ENCODE peak calls at places on chromosomes 1 and 21, in five cellular contexts. T, U, B, W and H are unnamed samples.

GRCh38 chr1:224755586-224755985 is 139.5 kb downstream of the CNIH3 start:
- DNase-seq in U (no peak), B (no peak), T (no peak), W (no peak), H (no peak)

GRCh38 chr1:245213066-245213465 is 58.3 kb downstream of the KIF26B start:
- DNase-seq in U (no peak), T (no peak), B (no peak), W (no peak), H (no peak)

GRCh38 chr1:24888971-24889670 is 41.0 kb downstream of the RUNX3 start:
- DNase-seq in T (peak), B (peak), W (no peak), U (peak), H (no peak)

GRCh38 chr1:27940297-27940696 is 5.5 kb downstream of the SMPDL3B start:
- DNase-seq in T (no peak), U (no peak), B (no peak), W (peak), H (no peak)

GRCh38 chr1:238242156-238242555 is 351.4 kb upstream of the ZP4 start:
- DNase-seq in B (no peak), W (no peak), U (no peak), T (no peak), H (no peak)

GRCh38 chr1:53462769-53463501 is 3.7 kb downstream of the DMRTB1 start:
- DNase-seq in W (no peak), U (no peak), T (no peak), B (no peak), H (no peak)

GRCh38 chr1:14578156-14578555 is 20.3 kb upstream of the KAZN start:
- DNase-seq in W (no peak), U (no peak), B (no peak), T (no peak), H (no peak)

GRCh38 chr1:11320153-11320936 is 47.3 kb downstream of the UBIAD1 start:
- DNase-seq in B (no peak), T (no peak), W (peak), U (no peak), H (no peak)

GRCh38 chr1:209704584-209704983 is at the start of gene HSD11B1:
- DNase-seq in U (no peak), B (peak), W (no peak), T (peak), H (peak)

GRCh38 chr1:87916965-87917364 is 588.3 kb downstream of the LMO4 start:
- DNase-seq in T (peak), U (no peak), B (no peak), W (no peak), H (no peak)

GRCh38 chr1:26548841-26549240 is 19.3 kb downstream of the RPS6KA1 start:
- DNase-seq in U (peak), B (no peak), T (no peak), W (no peak), H (no peak)

GRCh38 chr21:16644690-16645089 is 868.2 kb upstream of the CXADR start:
- DNase-seq in T (peak), U (no peak), W (no peak), B (peak), H (no peak)

GRCh38 chr1:204216236-204216635 is 2.4 kb upstream of the GOLT1A start:
- DNase-seq in T (no peak), U (peak), B (no peak), W (no peak), H (no peak)

GRCh38 chr21:35646606-35647005 is 413.7 kb downstream of the SETD4 start:
- DNase-seq in W (no peak), T (no peak), U (no peak), B (no peak), H (no peak)

GRCh38 chr21:45993210-45994085 is 11.9 kb downstream of the COL6A1 start:
- DNase-seq in W (no peak), B (no peak), U (no peak), T (no peak), H (no peak)

GRCh38 chr1:89546082-89546889 is 21.7 kb downstream of the LRRC8B start:
- DNase-seq in U (no peak), B (no peak), T (peak), W (no peak), H (peak)

GRCh38 chr1:228478326-228478725 is 8.9 kb upstream of the RNF187 start:
- DNase-seq in W (no peak), T (no peak), B (no peak), U (no peak), H (no peak)

GRCh38 chr1:42085596-42085995 is 67.6 kb upstream of the GUCA2B start:
- DNase-seq in W (no peak), T (peak), B (no peak), U (no peak), H (no peak)

GRCh38 chr1:43639990-43640794 is 9.8 kb upstream of the KDM4A start:
- DNase-seq in B (no peak), U (no peak), W (no peak), T (no peak), H (no peak)

GRCh38 chr1:93608188-93609109 is 73.2 kb downstream of the BCAR3 start:
- DNase-seq in U (no peak), W (no peak), B (no peak), T (peak), H (no peak)

GRCh38 chr1:229507951-229508822 is at the start of gene NUP133:
- DNase-seq in U (peak), T (peak), W (peak), B (peak), H (peak)

GRCh38 chr21:36478941-36479340 is 981 bp downstream of the CLDN14 start:
- DNase-seq in B (no peak), U (no peak), T (peak), W (no peak), H (no peak)

GRCh38 chr1:184493987-184494388 is 107.2 kb downstream of the C1orf21 start:
- DNase-seq in U (no peak), B (no peak), W (no peak), T (no peak), H (no peak)

GRCh38 chr1:205476648-205477047 is 20.8 kb upstream of the BLACAT1 start:
- DNase-seq in B (no peak), W (no peak), U (no peak), T (no peak), H (no peak)

GRCh38 chr1:99328171-99328570 is 63.9 kb downstream of the PLPPR4 start:
- DNase-seq in T (no peak), U (no peak), W (no peak), B (no peak), H (no peak)

GRCh38 chr1:154719586-154720327 is 111.8 kb upstream of the ADAR start:
- DNase-seq in B (no peak), W (no peak), U (no peak), T (no peak), H (no peak)

GRCh38 chr1:36657826-36658225 is 175.1 kb upstream of the CSF3R start:
- DNase-seq in B (no peak), U (no peak), W (no peak), T (no peak), H (no peak)

GRCh38 chr1:69569983-69570755 is 2.4 kb downstream of the LRRC7 start:
- DNase-seq in T (peak), B (no peak), W (no peak), U (no peak), H (no peak)

GRCh38 chr1:45334308-45335245 is 5.4 kb upstream of the TOE1 start:
- DNase-seq in T (peak), W (no peak), B (no peak), U (no peak), H (no peak)